ENCODE peak calls at places on chromosome 16, in four cellular contexts. One of them, this sample, is unnamed.
A peak's percentile ranks its signal among the peaks of the same experiment; 100 is the strongest.

GRCh38 chr16:89449726-89450335 is 40.5 kb downstream of the ANKRD11 start:
- DNase-seq in mesendoderm: peak; percentile 74
- DNase-seq in trophoblast cell: peak; percentile 54
- DNase-seq in H1: no peak
- DNase-seq in this sample: no peak

GRCh38 chr16:49282690-49283375 is 1.2 kb upstream of the CBLN1 start:
- DNase-seq in mesendoderm: peak; percentile 79
- DNase-seq in trophoblast cell: no peak
- DNase-seq in H1: peak; percentile 44
- DNase-seq in this sample: peak; percentile 80

GRCh38 chr16:54282202-54282922 is 4.2 kb downstream of the IRX3 start:
- DNase-seq in mesendoderm: peak; percentile 71
- DNase-seq in trophoblast cell: no peak
- DNase-seq in H1: no peak
- DNase-seq in this sample: peak; percentile 63

GRCh38 chr16:20107086-20107485 is 33.4 kb upstream of the GPR139 start:
- DNase-seq in mesendoderm: peak; percentile 16
- DNase-seq in trophoblast cell: no peak
- DNase-seq in H1: no peak
- DNase-seq in this sample: no peak

GRCh38 chr16:2852003-2852730 is 5.8 kb downstream of the PRSS22 start:
- DNase-seq in mesendoderm: no peak
- DNase-seq in trophoblast cell: no peak
- DNase-seq in H1: no peak
- DNase-seq in this sample: no peak

GRCh38 chr16:3672571-3673041 is 18.1 kb downstream of the DNASE1 start:
- DNase-seq in mesendoderm: no peak
- DNase-seq in trophoblast cell: no peak
- DNase-seq in H1: no peak
- DNase-seq in this sample: no peak

GRCh38 chr16:64864232-64864803 is 257.5 kb downstream of the CDH11 start:
- DNase-seq in mesendoderm: no peak
- DNase-seq in trophoblast cell: no peak
- DNase-seq in H1: no peak
- DNase-seq in this sample: no peak

GRCh38 chr16:50096791-50097190 is 31.0 kb downstream of the HEATR3 start:
- DNase-seq in mesendoderm: no peak
- DNase-seq in trophoblast cell: no peak
- DNase-seq in H1: no peak
- DNase-seq in this sample: no peak

GRCh38 chr16:76535-77272 is 1.3 kb upstream of the MPG start:
- DNase-seq in mesendoderm: peak; percentile 49
- DNase-seq in trophoblast cell: peak; percentile 46
- DNase-seq in H1: no peak
- DNase-seq in this sample: no peak

GRCh38 chr16:2971134-2971984 is 2.2 kb downstream of the PAQR4 start:
- DNase-seq in mesendoderm: no peak
- DNase-seq in trophoblast cell: no peak
- DNase-seq in H1: no peak
- DNase-seq in this sample: no peak

GRCh38 chr16:56589141-56590039 is at the start of gene MT3:
- DNase-seq in mesendoderm: peak; percentile 51
- DNase-seq in trophoblast cell: no peak
- DNase-seq in H1: no peak
- DNase-seq in this sample: peak; percentile 74

GRCh38 chr16:67192781-67193260 is 866 bp downstream of the E2F4 start:
- DNase-seq in mesendoderm: no peak
- DNase-seq in trophoblast cell: no peak
- DNase-seq in H1: no peak
- DNase-seq in this sample: no peak

GRCh38 chr16:53224932-53225533 is 170.2 kb downstream of the CHD9 start:
- DNase-seq in mesendoderm: peak; percentile 61
- DNase-seq in trophoblast cell: peak; percentile 0
- DNase-seq in H1: no peak
- DNase-seq in this sample: no peak

GRCh38 chr16:72211085-72211484 is 39.1 kb upstream of the PMFBP1 start:
- DNase-seq in mesendoderm: no peak
- DNase-seq in trophoblast cell: no peak
- DNase-seq in H1: no peak
- DNase-seq in this sample: no peak
- H3K79me2 ChIP-seq in mesendoderm: no peaks in the 10 kb centered on the region
- H3K79me2 ChIP-seq in trophoblast cell: no peaks in the 10 kb centered on the region
- H3K79me2 ChIP-seq in H1: no peaks in the 10 kb centered on the region
- H3K79me2 ChIP-seq in this sample: no peaks in the 10 kb centered on the region

GRCh38 chr16:77289331-77289809 is 90.2 kb downstream of the SYCE1L start:
- DNase-seq in mesendoderm: peak; percentile 84
- DNase-seq in trophoblast cell: peak; percentile 90
- DNase-seq in H1: no peak
- DNase-seq in this sample: no peak

GRCh38 chr16:77282345-77282744 is 83.1 kb downstream of the SYCE1L start:
- DNase-seq in mesendoderm: no peak
- DNase-seq in trophoblast cell: no peak
- DNase-seq in H1: no peak
- DNase-seq in this sample: no peak

GRCh38 chr16:77285676-77286075 is 86.5 kb downstream of the SYCE1L start:
- DNase-seq in mesendoderm: no peak
- DNase-seq in trophoblast cell: no peak
- DNase-seq in H1: no peak
- DNase-seq in this sample: no peak

GRCh38 chr16:77290451-77291110 is 91.4 kb downstream of the SYCE1L start:
- DNase-seq in mesendoderm: no peak
- DNase-seq in trophoblast cell: peak; percentile 11
- DNase-seq in H1: no peak
- DNase-seq in this sample: no peak

DNA sequence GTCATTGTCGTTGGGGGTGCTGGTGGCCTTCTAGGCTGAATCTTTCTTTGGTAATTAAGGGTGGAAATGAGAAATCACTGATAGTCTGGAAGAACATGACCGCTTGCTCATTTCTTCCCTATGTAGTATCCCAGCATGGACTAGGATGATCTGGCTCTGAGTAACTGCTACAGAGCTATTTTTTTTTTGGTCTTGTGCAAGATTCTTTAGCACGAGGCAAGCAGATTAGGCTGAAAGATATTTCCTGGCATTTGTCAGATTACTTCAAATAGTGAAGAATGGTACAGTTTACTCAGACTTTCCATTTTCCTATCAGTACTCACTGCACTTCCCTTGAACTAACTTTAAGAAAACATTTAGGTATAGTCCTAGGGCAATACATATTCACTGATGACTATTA is 89.0 kb downstream of the SYCE1L start:
- DNase-seq in mesendoderm: no peak
- DNase-seq in trophoblast cell: peak; percentile 61
- DNase-seq in H1: no peak
- DNase-seq in this sample: no peak
- H3K27ac ChIP-seq in mesendoderm: no peak overlapping the region
- H3K27ac ChIP-seq in trophoblast cell: peak overlapping the region; percentile 67
- H3K27ac ChIP-seq in H1: no peak overlapping the region
- H3K27ac ChIP-seq in this sample: no peak overlapping the region

GRCh38 chr16:86476956-86477530 is 33.3 kb upstream of the FOXF1 start:
- DNase-seq in mesendoderm: no peak
- DNase-seq in trophoblast cell: no peak
- DNase-seq in H1: no peak
- DNase-seq in this sample: no peak
- H3K23ac ChIP-seq in mesendoderm: no peak overlapping the region
- H3K23ac ChIP-seq in trophoblast cell: no peak overlapping the region
- H3K23ac ChIP-seq in H1: no peak overlapping the region
- H3K23ac ChIP-seq in this sample: no peak overlapping the region

DNA sequence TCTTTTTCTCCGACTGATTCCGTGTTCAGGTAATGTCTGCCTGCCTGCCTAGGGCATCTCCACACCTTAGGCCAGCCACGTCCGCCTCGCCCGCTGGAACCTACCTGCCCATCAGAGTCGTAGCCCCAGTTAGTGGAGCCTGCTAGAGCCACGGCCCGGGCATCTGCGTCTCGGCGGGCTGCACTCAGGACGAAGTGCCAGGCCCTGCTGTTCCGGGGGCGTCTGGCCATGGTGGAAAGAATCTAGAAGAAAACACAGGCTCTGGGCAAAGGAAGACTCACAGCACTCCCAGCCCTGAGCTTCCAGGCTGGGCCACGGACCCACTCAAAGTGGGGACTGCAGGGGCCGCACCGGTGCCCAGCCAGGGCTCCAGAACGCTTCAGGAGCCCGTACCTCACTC is 1.1 kb downstream of the SPSB3 start:
- DNase-seq in mesendoderm: no peak
- DNase-seq in trophoblast cell: no peak
- DNase-seq in H1: no peak
- DNase-seq in this sample: no peak
- H3K79me2 ChIP-seq in mesendoderm: peaks cover 19% of the 10 kb centered on the region
- H3K79me2 ChIP-seq in trophoblast cell: peaks cover 4% of the 10 kb centered on the region
- H3K79me2 ChIP-seq in H1: peaks cover 29% of the 10 kb centered on the region
- H3K79me2 ChIP-seq in this sample: peaks cover 6% of the 10 kb centered on the region

GRCh38 chr16:10868089-10868488 is 8.9 kb upstream of the CIITA start:
- DNase-seq in mesendoderm: no peak
- DNase-seq in trophoblast cell: no peak
- DNase-seq in H1: no peak
- DNase-seq in this sample: no peak

GRCh38 chr16:10868562-10869469 is 8.2 kb upstream of the CIITA start:
- DNase-seq in mesendoderm: no peak
- DNase-seq in trophoblast cell: no peak
- DNase-seq in H1: no peak
- DNase-seq in this sample: no peak

GRCh38 chr16:10867199-10867598 is 9.8 kb upstream of the CIITA start:
- DNase-seq in mesendoderm: no peak
- DNase-seq in trophoblast cell: no peak
- DNase-seq in H1: no peak
- DNase-seq in this sample: no peak

GRCh38 chr16:10870137-10870776 is 6.7 kb upstream of the CIITA start:
- DNase-seq in mesendoderm: no peak
- DNase-seq in trophoblast cell: no peak
- DNase-seq in H1: no peak
- DNase-seq in this sample: no peak

DNA sequence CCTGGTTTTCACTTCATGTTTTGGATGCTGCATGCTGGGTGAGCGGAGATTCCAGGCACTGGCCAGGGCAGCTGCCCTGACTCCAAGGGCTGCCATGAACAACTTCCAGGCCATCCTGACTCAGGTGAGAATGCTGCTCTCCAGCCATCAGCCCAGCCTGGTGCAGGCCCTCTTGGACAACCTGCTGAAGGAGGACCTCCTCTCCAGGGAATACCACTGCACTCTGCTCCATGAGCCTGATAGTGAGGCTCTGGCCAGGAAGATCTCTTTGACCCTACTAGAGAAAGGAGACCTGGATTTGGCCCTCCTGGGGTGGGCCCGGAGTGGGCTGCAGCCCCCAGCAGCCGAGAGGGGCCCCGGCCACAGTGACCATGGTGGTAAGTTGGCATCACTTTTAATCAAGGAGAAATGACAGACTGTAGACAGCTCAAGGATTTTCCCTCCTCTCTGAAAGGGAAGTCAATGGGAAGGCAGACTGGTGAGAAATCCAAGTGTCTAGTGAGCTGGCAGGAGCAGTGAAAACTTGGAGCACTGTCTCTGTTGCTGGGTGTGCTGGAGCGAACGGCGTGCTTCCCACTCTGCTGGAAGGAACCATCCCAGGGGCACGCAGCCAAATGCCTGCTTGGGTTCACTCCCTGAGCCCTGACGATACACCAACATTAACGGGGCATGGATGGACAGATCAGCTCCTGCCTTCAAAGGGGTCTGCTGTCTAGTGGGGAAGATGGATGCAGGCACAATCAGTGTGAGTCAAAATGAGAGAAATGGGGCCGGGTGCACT is 10.6 kb upstream of the CIITA start:
- DNase-seq in mesendoderm: no peak
- DNase-seq in trophoblast cell: no peak
- DNase-seq in H1: no peak
- DNase-seq in this sample: no peak
- H3K27ac ChIP-seq in mesendoderm: no peak overlapping the region
- H3K27ac ChIP-seq in trophoblast cell: no peak overlapping the region
- H3K27ac ChIP-seq in H1: no peak overlapping the region
- H3K27ac ChIP-seq in this sample: no peak overlapping the region

GRCh38 chr16:55510185-55510805 is 1.4 kb downstream of the LPCAT2 start:
- DNase-seq in mesendoderm: no peak
- DNase-seq in trophoblast cell: no peak
- DNase-seq in H1: no peak
- DNase-seq in this sample: no peak
- H3K23ac ChIP-seq in mesendoderm: no peak overlapping the region
- H3K23ac ChIP-seq in trophoblast cell: no peak overlapping the region
- H3K23ac ChIP-seq in H1: no peak overlapping the region
- H3K23ac ChIP-seq in this sample: no peak overlapping the region

DNA sequence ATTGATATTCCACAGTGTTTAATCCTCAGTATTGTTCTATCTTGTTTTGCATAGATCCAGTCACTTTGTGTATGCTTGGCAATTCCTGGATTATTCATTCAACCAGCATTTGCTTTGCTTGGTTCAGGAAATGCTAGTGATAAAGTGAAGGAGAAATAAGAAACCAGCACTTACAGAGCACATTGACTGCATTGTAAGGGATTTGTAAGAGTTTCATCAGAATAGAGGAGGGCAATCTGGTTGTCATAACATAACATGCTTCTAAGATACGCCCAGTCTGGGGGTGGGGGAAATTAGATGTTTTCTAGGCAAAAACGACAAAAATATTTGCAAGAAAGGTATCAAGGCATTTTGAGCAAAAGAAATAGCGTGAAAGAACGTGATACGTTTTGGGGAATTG is 40.4 kb downstream of the TNRC6A start:
- DNase-seq in mesendoderm: peak; percentile 49
- DNase-seq in trophoblast cell: peak; percentile 33
- DNase-seq in H1: no peak
- DNase-seq in this sample: no peak
- H3K79me2 ChIP-seq in mesendoderm: peaks cover 18% of the 10 kb centered on the region
- H3K79me2 ChIP-seq in trophoblast cell: no peaks in the 10 kb centered on the region
- H3K79me2 ChIP-seq in H1: peaks cover 96% of the 10 kb centered on the region
- H3K79me2 ChIP-seq in this sample: peaks cover 17% of the 10 kb centered on the region

GRCh38 chr16:81615833-81616232 is 163.3 kb upstream of the PLCG2 start:
- DNase-seq in mesendoderm: no peak
- DNase-seq in trophoblast cell: no peak
- DNase-seq in H1: no peak
- DNase-seq in this sample: no peak

GRCh38 chr16:81618187-81618586 is 160.9 kb upstream of the PLCG2 start:
- DNase-seq in mesendoderm: no peak
- DNase-seq in trophoblast cell: no peak
- DNase-seq in H1: no peak
- DNase-seq in this sample: no peak

GRCh38 chr16:81616321-81617020 is 162.6 kb upstream of the PLCG2 start:
- DNase-seq in mesendoderm: peak; percentile 70
- DNase-seq in trophoblast cell: no peak
- DNase-seq in H1: no peak
- DNase-seq in this sample: peak; percentile 49

GRCh38 chr16:81615411-81615810 is 163.7 kb upstream of the PLCG2 start:
- DNase-seq in mesendoderm: no peak
- DNase-seq in trophoblast cell: no peak
- DNase-seq in H1: no peak
- DNase-seq in this sample: no peak

DNA sequence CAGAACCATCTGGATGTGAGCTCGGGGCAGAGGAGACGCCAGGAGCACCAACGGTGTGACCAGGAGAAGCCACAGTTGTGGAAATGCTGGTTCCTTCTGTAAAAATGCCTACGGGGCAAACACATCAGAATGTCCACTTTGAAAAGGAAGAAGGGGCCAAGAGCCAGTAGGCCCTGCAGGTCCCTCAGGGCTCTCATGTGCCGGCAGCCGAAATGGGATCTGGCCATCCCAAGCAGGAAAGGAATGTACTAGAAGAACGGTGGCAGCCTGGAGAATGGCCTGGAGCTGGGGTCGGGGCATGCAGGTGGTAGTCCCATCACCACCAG is 162.1 kb upstream of the PLCG2 start:
- DNase-seq in mesendoderm: no peak
- DNase-seq in trophoblast cell: peak; percentile 89
- DNase-seq in H1: no peak
- DNase-seq in this sample: no peak
- H3K27ac ChIP-seq in mesendoderm: no peak overlapping the region
- H3K27ac ChIP-seq in trophoblast cell: no peak overlapping the region
- H3K27ac ChIP-seq in H1: no peak overlapping the region
- H3K27ac ChIP-seq in this sample: no peak overlapping the region